ENCODE peak calls at places on chromosomes 12 and 14, in eight cellular contexts. M is stomach; Q is naive thymus-derived CD4-positive, alpha-beta T cell; I is body of pancreas; N is cardiac muscle cell; L is left ventricle myocardium inferior; X is lower lobe of right lung; Y is sigmoid colon. A is an unnamed sample.

GRCh38 chr14:67641902-67642749 is 22.4 kb downstream of the ARG2 start:
- DNase-seq in M (no peak), Q (no peak), I (no peak), N (no peak), L (no peak), X (no peak), Y (no peak), A (no peak)

GRCh38 chr12:3315201-3315661 is 175.8 kb upstream of the PRMT8 start:
- DNase-seq in M (peak; percentile 83), Q (no peak), I (peak; percentile 91), N (peak; percentile 65), L (peak; percentile 76), X (no peak), Y (peak; percentile 87), A (no peak)

GRCh38 chr12:24134092-24134491 is 184.6 kb upstream of the SOX5 start:
- DNase-seq in M (no peak), Q (no peak), I (no peak), N (no peak), L (no peak), X (no peak), Y (no peak), A (no peak)

GRCh38 chr12:59164226-59164625 is 243.9 kb upstream of the LRIG3 start:
- DNase-seq in M (no peak), Q (no peak), I (no peak), N (no peak), L (no peak), X (no peak), Y (no peak), A (no peak)

GRCh38 chr12:108532061-108532848 is 17.2 kb downstream of the FICD start:
- DNase-seq in M (no peak), Q (no peak), I (no peak), N (no peak), L (no peak), X (no peak), Y (no peak), A (no peak)

GRCh38 chr14:61566537-61567225 is 128.6 kb upstream of the HIF1A start:
- DNase-seq in M (no peak), Q (no peak), I (no peak), N (peak; percentile 85), L (no peak), X (no peak), Y (no peak), A (no peak)

GRCh38 chr12:113235976-113236375 is 14.7 kb downstream of the TPCN1 start:
- DNase-seq in M (peak; percentile 4), Q (no peak), I (no peak), N (no peak), L (no peak), X (no peak), Y (peak; percentile 49), A (no peak)

GRCh38 chr12:43338848-43339526 is 213.0 kb downstream of the ADAMTS20 start:
- DNase-seq in M (no peak), Q (no peak), I (no peak), N (peak; percentile 77), L (no peak), X (no peak), Y (no peak), A (no peak)

GRCh38 chr14:102910442-102910841 is 12.0 kb upstream of the AMN start:
- DNase-seq in M (no peak), Q (no peak), I (no peak), N (no peak), L (no peak), X (no peak), Y (peak; percentile 45), A (no peak)

GRCh38 chr14:55450124-55450523 is 9.7 kb upstream of the TBPL2 start:
- DNase-seq in M (no peak), Q (no peak), I (no peak), N (no peak), L (no peak), X (no peak), Y (no peak), A (no peak)

GRCh38 chr14:55446127-55446736 is 5.8 kb upstream of the TBPL2 start:
- DNase-seq in M (peak; percentile 53), Q (no peak), I (peak; percentile 70), N (peak; percentile 90), L (no peak), X (no peak), Y (peak; percentile 63), A (peak; percentile 62)

GRCh38 chr14:55449116-55449515 is 8.7 kb upstream of the TBPL2 start:
- DNase-seq in M (no peak), Q (no peak), I (no peak), N (peak; percentile 42), L (no peak), X (no peak), Y (no peak), A (no peak)

GRCh38 chr14:55448146-55448614 is 7.8 kb upstream of the TBPL2 start:
- DNase-seq in M (peak; percentile 35), Q (no peak), I (no peak), N (peak; percentile 85), L (no peak), X (no peak), Y (no peak), A (no peak)

DNA sequence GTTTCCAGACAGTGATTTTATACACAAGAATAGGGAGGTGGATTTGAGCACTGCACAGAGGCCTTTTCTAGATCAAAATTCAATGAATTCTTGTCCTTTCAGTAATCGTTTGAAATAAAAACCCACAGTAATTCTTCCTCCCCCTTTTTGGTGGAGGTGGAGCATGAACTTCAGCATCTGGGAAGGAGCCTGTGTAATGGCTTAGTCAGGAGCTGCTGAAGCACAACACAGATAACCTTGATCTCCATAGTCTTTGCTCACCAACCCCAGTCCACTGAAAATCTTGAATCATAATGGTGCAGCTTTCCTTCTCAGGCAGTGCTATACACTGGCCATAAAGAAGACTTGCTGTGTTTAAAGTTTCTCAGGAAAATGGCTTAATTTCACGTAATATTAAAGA is 6.4 kb upstream of the TBPL2 start:
- DNase-seq in M (no peak), Q (no peak), I (no peak), N (peak; percentile 77), L (no peak), X (no peak), Y (no peak), A (no peak)
- H3K4me3 ChIP-seq in M (no peak overlapping the region), Q (no peak overlapping the region), I (no peak overlapping the region), N (no peak overlapping the region), L (no peak overlapping the region), X (no peak overlapping the region), Y (no peak overlapping the region), A (no peak overlapping the region)

DNA sequence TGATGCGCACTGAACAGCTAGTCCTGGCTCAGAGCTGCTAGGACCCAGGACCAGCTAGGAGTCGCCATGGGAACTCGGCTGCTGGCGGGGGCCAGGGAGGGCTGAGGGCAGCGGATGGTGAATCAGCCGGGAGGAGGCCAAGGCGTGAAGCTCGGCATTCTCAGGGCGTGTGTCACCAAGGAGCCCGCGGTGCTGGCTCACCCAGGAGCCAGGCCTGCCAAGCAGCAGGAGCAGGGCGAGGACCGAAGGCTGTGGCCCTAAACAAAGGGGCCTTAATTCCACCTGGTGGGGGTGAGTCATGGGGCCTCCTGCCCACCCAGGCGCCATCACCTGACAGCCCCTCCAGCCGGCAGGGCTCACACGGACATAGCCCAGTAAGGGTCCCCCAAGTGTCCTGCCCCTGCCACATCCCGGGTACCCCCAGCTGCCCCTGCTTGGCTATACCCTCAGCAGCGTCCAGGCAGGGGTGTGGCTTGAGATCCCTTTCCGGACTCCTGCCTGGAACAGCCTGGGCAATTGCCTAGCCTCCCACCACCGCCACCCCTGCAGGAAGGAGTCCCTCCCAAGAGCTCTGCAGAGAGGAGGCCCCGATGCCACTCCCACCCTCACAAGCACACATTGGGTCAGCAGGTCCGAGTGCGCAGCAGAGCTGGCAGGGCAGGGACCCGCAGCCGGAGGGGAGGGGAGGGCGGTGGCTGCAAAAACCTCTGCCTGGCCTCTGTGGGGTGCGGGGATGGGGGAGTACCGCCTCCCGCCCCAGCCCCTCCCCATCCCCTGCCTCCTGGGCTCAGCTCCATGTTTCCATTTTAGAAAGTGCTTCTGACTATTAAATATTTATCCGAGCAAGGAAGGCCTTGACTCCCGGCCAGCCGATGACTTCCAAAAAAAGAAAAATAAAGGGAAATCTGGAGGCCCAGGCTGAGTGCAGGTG is 4.7 kb downstream of the AHNAK2 start:
- DNase-seq in M (peak; percentile 84), Q (no peak), I (peak; percentile 62), N (peak; percentile 95), L (peak; percentile 57), X (peak; percentile 83), Y (peak; percentile 97), A (no peak)
- H3K4me1 ChIP-seq in M (peaks cover 76% of the 10 kb centered on the region), Q (no peaks in the 10 kb centered on the region), I (peaks cover 67% of the 10 kb centered on the region), N (peaks cover 4% of the 10 kb centered on the region), L (peaks cover 83% of the 10 kb centered on the region), X (peaks cover 83% of the 10 kb centered on the region), Y (no peaks in the 10 kb centered on the region), A (peaks cover 8% of the 10 kb centered on the region)

GRCh38 chr12:50929831-50930230 is 22.5 kb upstream of the HIGD1C start:
- DNase-seq in M (no peak), Q (no peak), I (no peak), N (no peak), L (no peak), X (no peak), Y (no peak), A (no peak)

GRCh38 chr12:50934981-50935807 is 17.1 kb upstream of the HIGD1C start:
- DNase-seq in M (no peak), Q (no peak), I (no peak), N (peak; percentile 75), L (no peak), X (no peak), Y (no peak), A (no peak)

GRCh38 chr12:50934371-50934851 is 17.9 kb upstream of the HIGD1C start:
- DNase-seq in M (no peak), Q (no peak), I (no peak), N (peak; percentile 37), L (no peak), X (no peak), Y (no peak), A (no peak)

GRCh38 chr12:50933459-50934124 is 18.8 kb upstream of the HIGD1C start:
- DNase-seq in M (no peak), Q (no peak), I (no peak), N (peak; percentile 19), L (no peak), X (no peak), Y (no peak), A (no peak)

GRCh38 chr12:50932787-50933280 is 19.5 kb upstream of the HIGD1C start:
- DNase-seq in M (no peak), Q (no peak), I (no peak), N (no peak), L (no peak), X (no peak), Y (no peak), A (no peak)
- H3K27ac ChIP-seq in M (peak overlapping the region; percentile 69), Q (no peak overlapping the region), I (peak overlapping the region; percentile 73), N (peak overlapping the region; percentile 69), L (peak overlapping the region; percentile 79), X (no peak overlapping the region), Y (peak overlapping the region; percentile 77), A (no peak overlapping the region)

DNA sequence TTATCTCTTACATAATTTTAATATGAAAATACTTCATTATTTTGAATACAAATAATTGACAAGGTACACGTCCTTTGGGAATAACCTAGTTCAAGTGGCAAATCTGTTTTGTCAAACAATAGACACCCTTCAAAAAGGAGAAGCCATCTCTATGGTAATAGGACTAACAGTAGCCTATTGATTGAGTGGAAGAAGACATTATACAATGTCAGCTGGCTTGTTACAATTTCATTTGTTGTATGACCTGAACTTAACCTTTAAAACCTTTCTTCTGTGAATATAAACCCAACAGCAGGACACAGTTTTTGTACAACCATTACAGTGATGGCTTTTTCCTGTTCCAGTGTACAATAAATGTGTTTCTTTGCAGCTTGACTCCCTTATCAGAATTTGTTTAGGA is 8.1 kb downstream of the TMEM260 start:
- DNase-seq in M (no peak), Q (no peak), I (no peak), N (no peak), L (no peak), X (no peak), Y (no peak), A (no peak)
- H3K4me3 ChIP-seq in M (no peak overlapping the region), Q (no peak overlapping the region), I (no peak overlapping the region), N (no peak overlapping the region), L (no peak overlapping the region), X (no peak overlapping the region), Y (no peak overlapping the region), A (no peak overlapping the region)

A was measured in CD8-positive, alpha-beta T cell.